ENCODE peak calls at places on chromosomes 6 and 20, in four cellular contexts. C is BE2C, N is GM12865, U is cardiac muscle cell. S is an unnamed sample.

GRCh38 chr20:49446808-49447207 is 35.7 kb downstream of the KCNB1 start:
- DNase-seq in C (peak; percentile 37), N (no peak), U (peak; percentile 87), S (peak; percentile 36)

GRCh38 chr20:4512891-4513550 is 208.7 kb upstream of the PRND start:
- DNase-seq in C (no peak), N (no peak), U (peak; percentile 90), S (no peak)

GRCh38 chr6:8025191-8025590 is 39.0 kb downstream of the BLOC1S5 start:
- DNase-seq in C (no peak), N (no peak), U (no peak), S (no peak)

GRCh38 chr20:59177266-59178250 is 13.9 kb downstream of the ZNF831 start:
- DNase-seq in C (no peak), N (peak; percentile 13), U (no peak), S (no peak)

GRCh38 chr6:106728296-106728870 is 99.0 kb downstream of the QRSL1 start:
- DNase-seq in C (no peak), N (no peak), U (no peak), S (no peak)

GRCh38 chr6:170050591-170051041 is 240.3 kb downstream of the DLL1 start:
- DNase-seq in C (no peak), N (no peak), U (no peak), S (no peak)

GRCh38 chr20:47231382-47232042 is 125.0 kb downstream of the ZMYND8 start:
- DNase-seq in C (no peak), N (no peak), U (peak; percentile 61), S (no peak)

GRCh38 chr6:34981951-34982350 is 92.9 kb downstream of the ANKS1A start:
- DNase-seq in C (no peak), N (no peak), U (peak; percentile 20), S (no peak)

GRCh38 chr6:13848553-13849150 is 34.3 kb upstream of the MCUR1 start:
- DNase-seq in C (no peak), N (no peak), U (peak; percentile 26), S (no peak)

GRCh38 chr6:14999106-14999505 is 246.8 kb upstream of the JARID2 start:
- DNase-seq in C (no peak), N (no peak), U (no peak), S (no peak)

DNA sequence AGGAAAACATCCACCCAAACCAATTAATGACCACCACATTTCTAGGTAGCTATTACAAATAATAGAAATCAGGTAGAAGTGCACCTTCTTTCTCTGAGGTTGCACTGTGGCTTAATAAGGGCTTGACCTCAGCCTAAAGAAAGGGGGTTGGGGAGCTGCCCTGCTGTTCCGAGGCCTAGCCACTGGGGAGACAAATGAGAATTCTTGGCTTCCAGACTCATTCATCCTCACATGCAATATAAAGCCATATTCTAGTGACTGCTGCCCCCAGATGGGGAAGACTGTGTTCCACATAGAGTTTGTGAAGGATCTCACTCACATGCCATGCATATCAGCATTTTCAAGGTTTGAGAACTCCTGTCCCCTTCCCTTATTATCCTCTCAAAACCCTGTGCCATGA is 22.9 kb downstream of the SAYSD1 start:
- DNase-seq in C (no peak), N (peak; percentile 29), U (no peak), S (peak; percentile 83)
- TF ChIP-seq CTCF in C (peak; percentile 16), N (peak; percentile 10), U (no peak), S (peak; percentile 73)

GRCh38 chr6:41705996-41706835 is 29.2 kb downstream of the TFEB start:
- DNase-seq in C (peak; percentile 83), N (peak; percentile 95), U (peak; percentile 65), S (peak; percentile 92)

GRCh38 chr6:41708856-41709255 is 26.6 kb downstream of the TFEB start:
- DNase-seq in C (no peak), N (no peak), U (no peak), S (no peak)

GRCh38 chr6:41709375-41709774 is 26.0 kb downstream of the TFEB start:
- DNase-seq in C (no peak), N (no peak), U (no peak), S (no peak)

GRCh38 chr6:41706876-41707564 is 28.4 kb downstream of the TFEB start:
- DNase-seq in C (peak; percentile 40), N (peak; percentile 81), U (peak; percentile 80), S (no peak)

GRCh38 chr6:41707565-41708200 is 27.7 kb downstream of the TFEB start:
- DNase-seq in C (no peak), N (peak; percentile 74), U (no peak), S (no peak)
- TF ChIP-seq CTCF in C (no peak), N (no peak), U (no peak), S (no peak)

GRCh38 chr6:16759646-16760535 is 1.4 kb downstream of the ATXN1 start:
- DNase-seq in C (peak; percentile 80), N (peak; percentile 87), U (peak; percentile 97), S (peak; percentile 77)
- TF ChIP-seq CTCF in C (no peak), N (peak; percentile 3), U (peak; percentile 18), S (peak; percentile 1)

GRCh38 chr20:22575737-22576136 is 8.6 kb downstream of the FOXA2 start:
- DNase-seq in C (no peak), N (no peak), U (no peak), S (no peak)

GRCh38 chr20:22575087-22575721 is 9.2 kb downstream of the FOXA2 start:
- DNase-seq in C (no peak), N (peak; percentile 63), U (no peak), S (no peak)

GRCh38 chr20:22577515-22578220 is 6.7 kb downstream of the FOXA2 start:
- DNase-seq in C (no peak), N (no peak), U (no peak), S (no peak)

GRCh38 chr20:22576733-22577514 is 7.4 kb downstream of the FOXA2 start:
- DNase-seq in C (no peak), N (no peak), U (no peak), S (no peak)

DNA sequence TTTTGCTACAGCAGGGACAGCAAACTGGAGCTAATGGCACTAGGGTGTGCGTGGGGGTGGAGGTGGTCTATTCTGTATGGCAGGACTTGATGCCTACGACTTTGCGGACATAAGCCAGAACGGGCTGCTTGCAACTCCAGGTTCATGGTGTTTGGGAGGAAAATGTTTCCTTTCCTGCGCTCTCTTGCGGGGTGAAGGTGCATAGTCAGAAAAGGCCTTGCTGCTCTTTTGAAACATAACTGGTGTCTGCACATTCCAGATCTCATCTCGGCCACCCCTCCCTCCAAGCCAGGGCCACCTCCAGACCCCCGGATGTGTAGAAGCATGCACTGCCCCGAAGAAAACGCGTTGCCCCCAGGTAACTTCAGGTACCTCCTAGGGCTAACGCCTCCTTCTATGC is 8.1 kb downstream of the FOXA2 start:
- DNase-seq in C (no peak), N (no peak), U (no peak), S (no peak)
- TF ChIP-seq CTCF in C (no peak), N (no peak), U (no peak), S (no peak)

GRCh38 chr6:150079604-150080003 is 10.7 kb upstream of the ULBP3 start:
- DNase-seq in C (no peak), N (no peak), U (no peak), S (no peak)

GRCh38 chr6:150074651-150075416 is 5.9 kb upstream of the ULBP3 start:
- DNase-seq in C (no peak), N (no peak), U (peak; percentile 34), S (no peak)

GRCh38 chr6:150072201-150072600 is 3.3 kb upstream of the ULBP3 start:
- DNase-seq in C (peak; percentile 40), N (peak; percentile 8), U (peak; percentile 14), S (no peak)

GRCh38 chr6:150078788-150079187 is 9.9 kb upstream of the ULBP3 start:
- DNase-seq in C (no peak), N (no peak), U (peak; percentile 47), S (no peak)

GRCh38 chr6:150076196-150076893 is 7.4 kb upstream of the ULBP3 start:
- DNase-seq in C (no peak), N (no peak), U (no peak), S (no peak)
- TF ChIP-seq CTCF in C (peak; percentile 19), N (no peak), U (no peak), S (peak; percentile 32)

GRCh38 chr6:48449002-48449401 is 338.0 kb upstream of the PTCHD4 start:
- DNase-seq in C (no peak), N (no peak), U (peak; percentile 34), S (no peak)
- TF ChIP-seq CTCF in C (no peak), N (no peak), U (peak; percentile 23), S (peak; percentile 29)

S was measured in WERI-Rb-1.